ENCODE peak calls at places on chromosomes 11 and 22, in four cellular contexts. E, C, W and K are unnamed samples.

GRCh38 chr11:114282488-114282887 is 13.7 kb upstream of the NNMT start:
- DNase-seq in E (no peak), C (no peak), W (no peak), K (no peak)

GRCh38 chr11:75896843-75897419 is 81.9 kb downstream of the UVRAG start:
- DNase-seq in E (peak; percentile 55), C (no peak), W (no peak), K (peak; percentile 10)

GRCh38 chr11:16779436-16779835 is 41.0 kb downstream of the C11orf58 start:
- DNase-seq in E (no peak), C (peak; percentile 25), W (no peak), K (no peak)

GRCh38 chr11:116879789-116880402 is 42.5 kb upstream of the APOA1 start:
- DNase-seq in E (peak; percentile 85), C (peak; percentile 33), W (peak; percentile 35), K (peak; percentile 26)

GRCh38 chr11:128937480-128937879 is 5.2 kb downstream of the TP53AIP1 start:
- DNase-seq in E (no peak), C (no peak), W (no peak), K (no peak)

GRCh38 chr11:4865855-4866254 is 15.8 kb upstream of the OR51T1 start:
- DNase-seq in E (no peak), C (no peak), W (no peak), K (no peak)

GRCh38 chr22:43152355-43153071 is 1.2 kb downstream of the TSPO start:
- DNase-seq in E (peak; percentile 22), C (peak; percentile 76), W (no peak), K (peak; percentile 65)

GRCh38 chr11:71193431-71193830 is 58.9 kb downstream of the SHANK2 start:
- DNase-seq in E (no peak), C (no peak), W (no peak), K (no peak)

GRCh38 chr22:16922076-16922475 is 85.9 kb downstream of the GAB4 start:
- DNase-seq in E (no peak), C (no peak), W (no peak), K (no peak)

GRCh38 chr11:70661763-70662501 is 263.6 kb downstream of the CTTN start:
- DNase-seq in E (peak; percentile 43), C (no peak), W (no peak), K (no peak)

GRCh38 chr22:40853961-40854360 is 2.5 kb downstream of the ST13 start:
- DNase-seq in E (no peak), C (no peak), W (no peak), K (no peak)

GRCh38 chr11:83557638-83558037 is 271.5 kb upstream of the CCDC90B start:
- DNase-seq in E (no peak), C (no peak), W (no peak), K (no peak)

GRCh38 chr11:77181799-77182541 is 53.9 kb downstream of the MYO7A start:
- DNase-seq in E (no peak), C (no peak), W (no peak), K (no peak)

GRCh38 chr11:17864478-17864941 is 129.9 kb downstream of the KCNC1 start:
- DNase-seq in E (no peak), C (no peak), W (no peak), K (no peak)

GRCh38 chr11:68380786-68381622 is 68.6 kb downstream of the LRP5 start:
- DNase-seq in E (peak; percentile 11), C (no peak), W (no peak), K (no peak)

GRCh38 chr22:19687561-19688300 is 26.6 kb upstream of the SEPTIN5 start:
- DNase-seq in E (no peak), C (no peak), W (no peak), K (no peak)

GRCh38 chr11:68408512-68408911 is 52.0 kb upstream of the PPP6R3 start:
- DNase-seq in E (no peak), C (no peak), W (no peak), K (no peak)

GRCh38 chr11:35927067-35927466 is 16.8 kb upstream of the LDLRAD3 start:
- DNase-seq in E (no peak), C (no peak), W (no peak), K (no peak)

GRCh38 chr11:19241260-19242183 is 777 bp upstream of the E2F8 start:
- DNase-seq in E (no peak), C (peak; percentile 26), W (peak; percentile 70), K (peak; percentile 58)

GRCh38 chr22:48823941-48824340 is 1003.7 kb downstream of the BRD1 start:
- DNase-seq in E (no peak), C (no peak), W (no peak), K (no peak)

GRCh38 chr11:77351281-77351905 is 49.9 kb upstream of the GDPD4 start:
- DNase-seq in E (peak; percentile 23), C (no peak), W (no peak), K (no peak)

GRCh38 chr11:14702760-14703159 is 59.2 kb downstream of the PDE3B start:
- DNase-seq in E (no peak), C (no peak), W (no peak), K (no peak)

GRCh38 chr11:134233729-134234179 is 9.3 kb downstream of the VPS26B start:
- DNase-seq in E (no peak), C (no peak), W (no peak), K (no peak)

GRCh38 chr22:37771081-37771480 is 36.7 kb upstream of the GCAT start:
- DNase-seq in E (no peak), C (no peak), W (no peak), K (no peak)

GRCh38 chr11:72782081-72782920 is 11.5 kb downstream of the STARD10 start:
- DNase-seq in E (no peak), C (no peak), W (no peak), K (no peak)

GRCh38 chr11:1091332-1092083 is 16.8 kb downstream of the MUC2 start:
- DNase-seq in E (no peak), C (no peak), W (no peak), K (no peak)

GRCh38 chr11:79383874-79384273 is 57.0 kb downstream of the TENM4 start:
- DNase-seq in E (no peak), C (no peak), W (no peak), K (no peak)

GRCh38 chr11:1149545-1149944 is 8.2 kb upstream of the MUC5AC start:
- DNase-seq in E (no peak), C (no peak), W (no peak), K (no peak)

GRCh38 chr11:61545341-61545740 is 35.5 kb downstream of the SYT7 start:
- DNase-seq in E (no peak), C (no peak), W (peak; percentile 69), K (peak; percentile 61)

GRCh38 chr22:36386900-36387663 is 685 bp downstream of the MYH9 start:
- DNase-seq in E (no peak), C (peak; percentile 77), W (no peak), K (no peak)

GRCh38 chr11:115760528-115760837 is 256.3 kb upstream of the CADM1 start:
- DNase-seq in E (no peak), C (peak; percentile 34), W (no peak), K (no peak)

GRCh38 chr22:17131686-17132085 is 10.5 kb upstream of the TMEM121B start:
- DNase-seq in E (no peak), C (no peak), W (no peak), K (no peak)

GRCh38 chr11:81673001-81673400 is 1060.7 kb downstream of the FAM181B start:
- DNase-seq in E (no peak), C (no peak), W (no peak), K (no peak)

GRCh38 chr11:61853698-61854169 is 25.6 kb downstream of the FADS2 start:
- DNase-seq in E (no peak), C (no peak), W (no peak), K (no peak)

GRCh38 chr22:32050678-32051515 is 7.8 kb downstream of the SLC5A1 start:
- DNase-seq in E (peak; percentile 79), C (peak; percentile 78), W (no peak), K (peak; percentile 70)

GRCh38 chr11:30282289-30282631 is 40.6 kb upstream of the ARL14EP start:
- DNase-seq in E (no peak), C (no peak), W (no peak), K (no peak)

GRCh38 chr11:123321641-123322040 is 108.4 kb upstream of the GRAMD1B start:
- DNase-seq in E (no peak), C (no peak), W (no peak), K (no peak)

GRCh38 chr11:123314972-123315371 is 115.1 kb upstream of the GRAMD1B start:
- DNase-seq in E (no peak), C (no peak), W (no peak), K (no peak)

GRCh38 chr11:123313261-123313660 is 116.8 kb upstream of the GRAMD1B start:
- DNase-seq in E (no peak), C (no peak), W (no peak), K (no peak)

GRCh38 chr11:123318623-123319022 is 111.4 kb upstream of the GRAMD1B start:
- DNase-seq in E (no peak), C (no peak), W (no peak), K (no peak)

DNA sequence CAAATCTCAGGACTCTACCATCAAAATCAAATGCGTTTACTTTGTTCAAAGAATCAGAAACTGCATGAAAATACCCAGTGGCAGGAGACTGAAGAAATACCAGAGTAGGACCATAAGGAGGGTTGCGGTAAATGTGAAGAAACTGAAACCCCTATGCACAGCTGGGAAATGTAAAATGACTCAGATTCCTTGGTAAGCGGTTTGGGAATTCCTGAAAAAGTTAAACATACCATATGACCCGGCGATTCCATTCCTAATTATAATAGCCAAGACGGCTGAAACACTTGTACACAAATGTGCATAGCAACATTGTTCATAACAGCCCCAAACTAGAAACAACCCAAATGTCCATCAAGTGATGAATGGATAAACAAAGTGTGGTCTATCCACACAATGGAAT is 114.1 kb upstream of the GRAMD1B start:
- DNase-seq in E (peak; percentile 79), C (no peak), W (no peak), K (no peak)
- TF ChIP-seq POLR2A in E (no peak), C (no peak), W (no peak), K (no peak)

DNA sequence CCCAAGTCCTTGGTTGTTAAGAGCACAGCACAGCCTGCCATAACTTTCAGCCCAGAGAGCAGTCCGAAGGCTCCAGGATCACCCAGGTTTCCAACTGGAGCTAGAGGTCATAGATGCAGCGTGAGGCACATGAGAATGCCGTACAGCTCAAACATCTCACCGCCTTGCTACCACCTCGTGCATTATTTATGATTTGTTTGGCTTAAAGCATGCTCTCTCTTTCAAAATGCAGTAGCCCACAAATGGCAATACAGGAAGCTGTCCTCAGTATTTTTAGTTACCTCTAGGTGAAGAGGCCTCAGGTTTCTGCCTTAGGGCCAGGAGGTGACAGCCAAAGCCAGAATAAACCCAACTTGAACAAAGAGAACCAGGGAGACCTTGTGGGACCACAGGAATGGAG is 14.4 kb downstream of the SCN3B start:
- DNase-seq in E (no peak), C (no peak), W (no peak), K (no peak)
- TF ChIP-seq POLR2A in E (no peak), C (no peak), W (no peak), K (no peak)

DNA sequence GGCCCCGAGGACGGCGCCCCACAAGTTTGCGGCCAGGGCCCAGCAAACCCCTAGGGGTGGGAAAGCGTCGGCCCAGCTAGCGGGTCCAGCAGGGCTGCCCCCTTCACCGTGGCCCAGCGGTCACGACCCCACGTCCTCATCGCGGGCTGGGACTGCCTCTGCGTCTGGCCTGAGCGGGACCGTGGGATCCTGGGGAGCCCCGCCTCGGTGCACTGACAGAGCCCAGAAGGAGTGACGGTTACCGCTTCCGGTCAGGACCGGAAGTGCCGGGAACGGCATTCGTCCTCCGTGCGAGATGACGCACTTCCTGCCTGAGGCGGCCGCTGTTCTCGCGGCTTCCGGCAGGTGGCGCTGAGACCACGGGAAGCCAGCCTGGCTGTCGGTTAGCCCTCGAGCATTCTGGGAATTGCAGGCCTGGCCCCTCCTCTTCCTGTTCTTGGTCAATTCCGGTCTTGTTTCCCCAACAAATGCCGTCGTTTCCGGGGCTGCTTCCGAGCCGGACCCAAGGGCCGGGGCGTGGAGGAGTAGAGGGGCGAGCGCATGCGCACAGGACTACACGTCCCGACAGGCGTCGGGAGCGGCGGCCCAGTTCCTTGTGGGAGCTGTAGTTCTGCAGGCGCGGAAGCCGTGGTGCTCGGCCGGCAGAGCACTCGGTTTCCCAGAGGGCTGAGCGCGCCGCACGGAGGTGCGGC is at the start of gene TSSC4:
- DNase-seq in E (peak; percentile 100), C (peak; percentile 100), W (peak; percentile 100), K (peak; percentile 99)
- TF ChIP-seq POLR2A in E (peak; percentile 53), C (peak; percentile 91), W (peak; percentile 87), K (peak; percentile 78)

GRCh38 chr11:44731685-44732411 is 5.1 kb downstream of the TSPAN18 start:
- DNase-seq in E (no peak), C (peak; percentile 76), W (no peak), K (no peak)
- TF ChIP-seq POLR2A in E (no peak), C (no peak), W (no peak), K (no peak)